ENCODE peak calls at places on chromosome 1, in eight cellular contexts. G is transverse colon; W is NAMALWA; M is amniotic stem cell; T is ecto neural progenitor cell; L is activated gamma-delta T cell treated with anti-CD3 and anti-CD28 coated beads, Interleukin-2, amount 50 U/mL, for 16 hours; O is Calu3; I is activated CD4-positive, alpha-beta T cell treated with anti-CD3 and anti-CD28 coated beads for 24 hours. Y is an unnamed sample.

GRCh38 chr1:147757015-147757990 is 3.1 kb downstream of the GJA5 start:
- DNase-seq in G (no peak), W (no peak), M (no peak), T (no peak), L (no peak), O (peak; percentile 76), I (no peak), Y (no peak)

GRCh38 chr1:226708967-226709396 is 30.1 kb downstream of the ITPKB start:
- DNase-seq in G (no peak), W (no peak), M (no peak), T (no peak), L (no peak), O (no peak), I (no peak), Y (no peak)

GRCh38 chr1:192901500-192901899 is 92.7 kb downstream of the RGS2 start:
- DNase-seq in G (no peak), W (no peak), M (no peak), T (no peak), L (no peak), O (no peak), I (no peak), Y (no peak)

GRCh38 chr1:206799311-206799710 is 27.0 kb upstream of the IL10 start:
- DNase-seq in G (no peak), W (no peak), M (no peak), T (no peak), L (no peak), O (no peak), I (no peak), Y (no peak)

GRCh38 chr1:109394591-109395281 is 3.0 kb downstream of the SORT1 start:
- DNase-seq in G (no peak), W (no peak), M (no peak), T (no peak), L (no peak), O (no peak), I (no peak), Y (no peak)

GRCh38 chr1:161773791-161774190 is 7.7 kb downstream of the ATF6 start:
- DNase-seq in G (no peak), W (no peak), M (no peak), T (no peak), L (no peak), O (no peak), I (no peak), Y (no peak)

GRCh38 chr1:180229483-180230415 is at the start of gene LHX4:
- DNase-seq in G (no peak), W (peak; percentile 60), M (no peak), T (peak; percentile 85), L (no peak), O (peak; percentile 51), I (no peak), Y (peak; percentile 76)

GRCh38 chr1:109253803-109254620 is 4.7 kb downstream of the CELSR2 start:
- DNase-seq in G (no peak), W (no peak), M (no peak), T (peak; percentile 74), L (no peak), O (no peak), I (no peak), Y (no peak)

GRCh38 chr1:26552720-26553119 is 23.2 kb downstream of the RPS6KA1 start:
- DNase-seq in G (no peak), W (no peak), M (no peak), T (no peak), L (no peak), O (no peak), I (no peak), Y (no peak)

GRCh38 chr1:230622151-230622550 is 20.1 kb upstream of the COG2 start:
- DNase-seq in G (no peak), W (no peak), M (no peak), T (no peak), L (no peak), O (no peak), I (no peak), Y (no peak)

GRCh38 chr1:212127219-212127618 is 91.7 kb downstream of the DTL start:
- DNase-seq in G (no peak), W (no peak), M (no peak), T (no peak), L (no peak), O (no peak), I (no peak), Y (peak; percentile 43)

GRCh38 chr1:246631426-246631825 is 65.2 kb downstream of the CNST start:
- DNase-seq in G (no peak), W (no peak), M (peak; percentile 13), T (no peak), L (no peak), O (no peak), I (no peak), Y (no peak)

GRCh38 chr1:109823543-109824348 is 60.0 kb upstream of the EPS8L3 start:
- DNase-seq in G (no peak), W (no peak), M (no peak), T (no peak), L (no peak), O (peak; percentile 20), I (no peak), Y (no peak)

Y was measured in WTC11.